ENCODE peak calls at places on chromosome 11, in ten cellular contexts. S, N, X, R, K, M, D, G, B and T are unnamed samples.

GRCh38 chr11:28919194-28919593 is 811.0 kb downstream of the METTL15 start:
- DNase-seq in K (no peak), N (no peak), G (no peak), D (no peak), B (no peak), R (no peak), X (no peak), M (no peak), S (no peak), T (no peak)

GRCh38 chr11:11567862-11568650 is 53.7 kb downstream of the GALNT18 start:
- DNase-seq in R (no peak), M (no peak), K (peak), D (no peak), N (no peak), B (no peak), X (peak), S (no peak), G (no peak), T (peak)

GRCh38 chr11:69918938-69919650 is 99.9 kb upstream of the FGF3 start:
- DNase-seq in R (peak), N (peak), K (peak), G (peak), D (peak), B (no peak), X (peak), M (peak), S (peak), T (peak)

GRCh38 chr11:16630651-16631050 is 107.8 kb upstream of the C11orf58 start:
- DNase-seq in S (no peak), R (no peak), M (no peak), K (no peak), N (no peak), G (no peak), X (no peak), B (no peak), D (no peak), T (no peak)

GRCh38 chr11:44939673-44940072 is 11.0 kb downstream of the TP53I11 start:
- DNase-seq in D (peak), B (no peak), S (peak), X (no peak), R (no peak), M (no peak), N (no peak), G (no peak), K (no peak), T (no peak)

GRCh38 chr11:120295110-120295509 is 30.0 kb upstream of the TLCD5 start:
- DNase-seq in M (peak), S (no peak), K (no peak), N (no peak), X (no peak), B (no peak), R (no peak), G (no peak), D (no peak), T (peak)

GRCh38 chr11:86606849-86607481 is 65.5 kb downstream of the ME3 start:
- DNase-seq in X (no peak), K (no peak), R (no peak), S (no peak), B (no peak), D (no peak), M (no peak), G (no peak), N (no peak), T (no peak)

GRCh38 chr11:2991477-2992233 is 474 bp downstream of the NAP1L4 start:
- DNase-seq in N (no peak), G (no peak), K (no peak), B (no peak), R (peak), M (no peak), X (no peak), D (no peak), S (peak), T (no peak)

GRCh38 chr11:859394-860131 is 16.9 kb downstream of the TSPAN4 start:
- DNase-seq in G (no peak), M (peak), D (peak), K (peak), B (no peak), N (no peak), X (no peak), S (no peak), R (peak), T (peak)

GRCh38 chr11:26649884-26650283 is 72.0 kb downstream of the SLC5A12 start:
- DNase-seq in N (no peak), M (peak), X (peak), D (peak), S (peak), B (no peak), K (peak), G (peak), R (peak), T (peak)

GRCh38 chr11:64500176-64501013 is 90.6 kb upstream of the SLC22A12 start:
- DNase-seq in B (no peak), X (peak), G (no peak), M (no peak), R (no peak), S (no peak), D (peak), K (no peak), N (no peak), T (no peak)
- TF ChIP-seq POLR2AphosphoS5 in B (no peak), X (no peak), G (no peak), M (no peak), R (no peak), S (no peak), D (no peak), K (no peak), N (no peak), T (no peak)

GRCh38 chr11:128210148-128210940 is 377.0 kb downstream of the ETS1 start:
- DNase-seq in N (no peak), B (no peak), D (no peak), X (peak), K (no peak), R (peak), M (no peak), G (no peak), S (peak), T (peak)
- TF ChIP-seq POLR2AphosphoS5 in N (no peak), B (no peak), D (no peak), X (peak), K (peak), R (no peak), M (no peak), G (no peak), S (no peak), T (peak)

GRCh38 chr11:72072348-72072747 is 8.0 kb downstream of the NUMA1 start:
- DNase-seq in D (no peak), K (no peak), R (no peak), B (no peak), N (no peak), G (no peak), M (no peak), S (peak), X (peak), T (no peak)
- TF ChIP-seq POLR2AphosphoS5 in D (no peak), K (no peak), R (no peak), B (no peak), N (no peak), G (no peak), M (no peak), S (no peak), X (peak), T (no peak)

GRCh38 chr11:6319879-6320410 is 356 bp downstream of the CAVIN3 start:
- DNase-seq in R (peak), K (peak), N (peak), G (no peak), D (peak), S (peak), X (peak), B (no peak), M (peak), T (peak)

GRCh38 chr11:6319001-6319878 is 1.1 kb downstream of the CAVIN3 start:
- DNase-seq in S (peak), R (peak), K (peak), B (no peak), G (peak), N (peak), M (peak), X (no peak), D (no peak), T (peak)

GRCh38 chr11:6321961-6322362 is 1.7 kb upstream of the CAVIN3 start:
- DNase-seq in R (no peak), M (no peak), N (no peak), D (no peak), S (peak), X (peak), G (no peak), B (no peak), K (no peak), T (no peak)

GRCh38 chr11:6321356-6321755 is 1.1 kb upstream of the CAVIN3 start:
- DNase-seq in X (no peak), D (no peak), B (no peak), M (no peak), N (no peak), K (peak), S (no peak), G (no peak), R (no peak), T (no peak)

GRCh38 chr11:6320411-6321207 is at the start of gene CAVIN3:
- DNase-seq in K (peak), G (peak), M (peak), S (peak), X (peak), B (no peak), D (no peak), R (peak), N (peak), T (peak)
- TF ChIP-seq POLR2AphosphoS5 in K (peak), G (peak), M (peak), S (peak), X (peak), B (peak), D (no peak), R (peak), N (peak), T (peak)

GRCh38 chr11:66951927-66952337 is 6.3 kb downstream of the PC start:
- DNase-seq in R (no peak), K (no peak), D (no peak), B (no peak), S (no peak), X (no peak), N (no peak), M (peak), G (no peak), T (peak)
- TF ChIP-seq POLR2AphosphoS5 in R (no peak), K (no peak), D (no peak), B (no peak), S (no peak), X (no peak), N (no peak), M (no peak), G (no peak), T (peak)

GRCh38 chr11:93529707-93530467 is 13.3 kb downstream of the SMCO4 start:
- DNase-seq in S (no peak), K (no peak), G (no peak), N (peak), D (no peak), X (no peak), M (no peak), B (no peak), R (peak), T (no peak)
- TF ChIP-seq POLR2AphosphoS5 in S (no peak), K (no peak), G (no peak), N (peak), D (no peak), X (no peak), M (no peak), B (no peak), R (no peak), T (no peak)

GRCh38 chr11:72576196-72576595 is 98.0 kb downstream of the PDE2A start:
- DNase-seq in G (no peak), B (no peak), K (no peak), M (no peak), D (no peak), N (no peak), S (no peak), X (no peak), R (no peak), T (no peak)

GRCh38 chr11:72574534-72575460 is 99.4 kb downstream of the PDE2A start:
- DNase-seq in X (no peak), G (no peak), N (peak), D (no peak), R (no peak), B (no peak), M (no peak), S (no peak), K (peak), T (no peak)

GRCh38 chr11:72576661-72577060 is 97.6 kb downstream of the PDE2A start:
- DNase-seq in S (no peak), B (no peak), R (peak), D (no peak), K (no peak), X (no peak), M (no peak), N (no peak), G (no peak), T (peak)

GRCh38 chr11:72574046-72574445 is 100.2 kb downstream of the PDE2A start:
- DNase-seq in G (no peak), D (no peak), X (no peak), K (no peak), S (no peak), B (no peak), M (peak), N (no peak), R (no peak), T (no peak)

DNA sequence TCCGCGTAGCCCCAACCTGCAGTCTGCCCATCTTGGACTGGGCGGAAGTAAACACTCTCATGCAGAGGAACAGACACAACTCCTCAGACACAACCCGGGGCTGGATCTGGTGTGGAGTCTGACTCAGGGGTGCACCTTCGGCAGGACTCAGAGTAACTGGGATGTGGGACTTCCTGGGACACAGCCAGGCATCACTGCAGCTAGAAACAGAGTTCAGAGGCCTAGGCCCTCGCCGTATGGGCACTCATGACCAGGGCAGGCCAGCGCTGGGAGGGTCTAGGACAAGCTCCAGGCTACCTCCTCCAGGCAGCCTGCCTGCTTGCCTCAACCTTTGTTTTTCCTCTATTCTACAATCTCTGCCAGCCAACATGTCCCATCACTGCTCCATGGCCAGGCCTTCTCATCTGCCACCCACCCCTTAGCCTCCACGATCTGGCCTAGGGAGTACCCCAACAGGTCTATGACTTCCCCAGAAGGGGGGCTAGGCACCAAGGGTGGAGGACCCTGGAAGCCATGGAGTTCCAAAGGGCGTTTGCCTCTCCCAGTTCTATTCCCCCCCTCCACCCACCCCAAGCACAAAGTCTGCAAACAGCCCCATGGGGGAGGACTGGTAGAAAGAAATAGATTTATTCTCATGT is 98.6 kb downstream of the PDE2A start:
- DNase-seq in B (no peak), R (peak), N (peak), S (no peak), K (peak), M (no peak), X (no peak), D (no peak), G (no peak), T (no peak)
- TF ChIP-seq POLR2AphosphoS5 in B (no peak), R (no peak), N (peak), S (no peak), K (no peak), M (no peak), X (no peak), D (no peak), G (no peak), T (no peak)

GRCh38 chr11:31102316-31102715 is 267.2 kb downstream of the DCDC1 start:
- DNase-seq in G (no peak), B (no peak), D (no peak), R (no peak), K (no peak), N (no peak), X (no peak), S (no peak), M (no peak), T (no peak)

GRCh38 chr11:31102875-31103274 is 266.7 kb downstream of the DCDC1 start:
- DNase-seq in M (no peak), K (no peak), B (no peak), G (no peak), X (no peak), N (no peak), D (no peak), R (no peak), S (no peak), T (no peak)

GRCh38 chr11:31106963-31107576 is 262.5 kb downstream of the DCDC1 start:
- DNase-seq in D (peak), M (peak), R (peak), K (no peak), B (no peak), G (peak), X (peak), S (peak), N (no peak), T (peak)

GRCh38 chr11:31109446-31109845 is 260.1 kb downstream of the DCDC1 start:
- DNase-seq in N (no peak), R (no peak), G (no peak), M (no peak), S (no peak), K (no peak), X (no peak), D (no peak), B (no peak), T (no peak)

GRCh38 chr11:31106326-31106725 is 263.2 kb downstream of the DCDC1 start:
- DNase-seq in S (no peak), M (no peak), K (no peak), G (no peak), D (no peak), B (no peak), N (no peak), R (no peak), X (no peak), T (no peak)
- TF ChIP-seq POLR2AphosphoS5 in S (no peak), M (no peak), K (no peak), G (no peak), D (no peak), B (no peak), N (no peak), R (no peak), X (no peak), T (no peak)